ENCODE peak calls at places on chromosomes 1 and 21, in six cellular contexts. One of them, this sample, is unnamed.

GRCh38 chr1:145977016-145977415 is 12.5 kb downstream of the POLR3GL start:
- DNase-seq in activated CD8-positive, alpha-beta T cell treated with anti-CD3 and anti-CD28 coated beads, Interleukin-2, amount 10 ng/mL, durations not matched to agents 7 days and 5 days: no peak
- DNase-seq in GM04503: no peak
- DNase-seq in stimulated activated CD4-positive, alpha-beta T cell treated with anti-CD3 and anti-CD28 coated beads, Interleukin-1b, Interleukin-23, amount 100 ng/mL, for 1 hour: no peak
- DNase-seq in RCC 7860: no peak
- DNase-seq in H7: no peak
- DNase-seq in this sample: no peak

GRCh38 chr1:172951728-172952365 is 98.9 kb downstream of the TNFSF18 start:
- DNase-seq in activated CD8-positive, alpha-beta T cell treated with anti-CD3 and anti-CD28 coated beads, Interleukin-2, amount 10 ng/mL, durations not matched to agents 7 days and 5 days: no peak
- DNase-seq in GM04503: peak
- DNase-seq in stimulated activated CD4-positive, alpha-beta T cell treated with anti-CD3 and anti-CD28 coated beads, Interleukin-1b, Interleukin-23, amount 100 ng/mL, for 1 hour: no peak
- DNase-seq in RCC 7860: no peak
- DNase-seq in H7: no peak
- DNase-seq in this sample: no peak

GRCh38 chr1:159474926-159475325 is 35.4 kb downstream of the OR10J1 start:
- DNase-seq in activated CD8-positive, alpha-beta T cell treated with anti-CD3 and anti-CD28 coated beads, Interleukin-2, amount 10 ng/mL, durations not matched to agents 7 days and 5 days: no peak
- DNase-seq in GM04503: no peak
- DNase-seq in stimulated activated CD4-positive, alpha-beta T cell treated with anti-CD3 and anti-CD28 coated beads, Interleukin-1b, Interleukin-23, amount 100 ng/mL, for 1 hour: no peak
- DNase-seq in RCC 7860: no peak
- DNase-seq in H7: no peak
- DNase-seq in this sample: no peak

GRCh38 chr1:27071049-27071416 is 58.4 kb upstream of the TENT5B start:
- DNase-seq in activated CD8-positive, alpha-beta T cell treated with anti-CD3 and anti-CD28 coated beads, Interleukin-2, amount 10 ng/mL, durations not matched to agents 7 days and 5 days: no peak
- DNase-seq in GM04503: peak
- DNase-seq in stimulated activated CD4-positive, alpha-beta T cell treated with anti-CD3 and anti-CD28 coated beads, Interleukin-1b, Interleukin-23, amount 100 ng/mL, for 1 hour: no peak
- DNase-seq in RCC 7860: no peak
- DNase-seq in H7: peak
- DNase-seq in this sample: peak

GRCh38 chr1:31615414-31615813 is 2.1 kb upstream of the HCRTR1 start:
- DNase-seq in activated CD8-positive, alpha-beta T cell treated with anti-CD3 and anti-CD28 coated beads, Interleukin-2, amount 10 ng/mL, durations not matched to agents 7 days and 5 days: no peak
- DNase-seq in GM04503: no peak
- DNase-seq in stimulated activated CD4-positive, alpha-beta T cell treated with anti-CD3 and anti-CD28 coated beads, Interleukin-1b, Interleukin-23, amount 100 ng/mL, for 1 hour: no peak
- DNase-seq in RCC 7860: no peak
- DNase-seq in H7: no peak
- DNase-seq in this sample: no peak

GRCh38 chr1:240001177-240001740 is 90.4 kb upstream of the FMN2 start:
- DNase-seq in activated CD8-positive, alpha-beta T cell treated with anti-CD3 and anti-CD28 coated beads, Interleukin-2, amount 10 ng/mL, durations not matched to agents 7 days and 5 days: no peak
- DNase-seq in GM04503: no peak
- DNase-seq in stimulated activated CD4-positive, alpha-beta T cell treated with anti-CD3 and anti-CD28 coated beads, Interleukin-1b, Interleukin-23, amount 100 ng/mL, for 1 hour: no peak
- DNase-seq in RCC 7860: no peak
- DNase-seq in H7: no peak
- DNase-seq in this sample: no peak

GRCh38 chr21:43899307-43900077 is 34.5 kb downstream of the AGPAT3 start:
- DNase-seq in activated CD8-positive, alpha-beta T cell treated with anti-CD3 and anti-CD28 coated beads, Interleukin-2, amount 10 ng/mL, durations not matched to agents 7 days and 5 days: no peak
- DNase-seq in GM04503: no peak
- DNase-seq in stimulated activated CD4-positive, alpha-beta T cell treated with anti-CD3 and anti-CD28 coated beads, Interleukin-1b, Interleukin-23, amount 100 ng/mL, for 1 hour: no peak
- DNase-seq in RCC 7860: no peak
- DNase-seq in H7: peak
- DNase-seq in this sample: no peak

GRCh38 chr21:45306832-45307571 is 19.3 kb upstream of the POFUT2 start:
- DNase-seq in activated CD8-positive, alpha-beta T cell treated with anti-CD3 and anti-CD28 coated beads, Interleukin-2, amount 10 ng/mL, durations not matched to agents 7 days and 5 days: no peak
- DNase-seq in GM04503: no peak
- DNase-seq in stimulated activated CD4-positive, alpha-beta T cell treated with anti-CD3 and anti-CD28 coated beads, Interleukin-1b, Interleukin-23, amount 100 ng/mL, for 1 hour: no peak
- DNase-seq in RCC 7860: no peak
- DNase-seq in H7: peak
- DNase-seq in this sample: no peak

GRCh38 chr1:29629401-29629800 is 393.1 kb downstream of the PTPRU start:
- DNase-seq in activated CD8-positive, alpha-beta T cell treated with anti-CD3 and anti-CD28 coated beads, Interleukin-2, amount 10 ng/mL, durations not matched to agents 7 days and 5 days: peak
- DNase-seq in GM04503: no peak
- DNase-seq in stimulated activated CD4-positive, alpha-beta T cell treated with anti-CD3 and anti-CD28 coated beads, Interleukin-1b, Interleukin-23, amount 100 ng/mL, for 1 hour: no peak
- DNase-seq in RCC 7860: no peak
- DNase-seq in H7: no peak
- DNase-seq in this sample: no peak

GRCh38 chr1:28577052-28577678 is 14.9 kb upstream of the RAB42 start:
- DNase-seq in activated CD8-positive, alpha-beta T cell treated with anti-CD3 and anti-CD28 coated beads, Interleukin-2, amount 10 ng/mL, durations not matched to agents 7 days and 5 days: no peak
- DNase-seq in GM04503: no peak
- DNase-seq in stimulated activated CD4-positive, alpha-beta T cell treated with anti-CD3 and anti-CD28 coated beads, Interleukin-1b, Interleukin-23, amount 100 ng/mL, for 1 hour: no peak
- DNase-seq in RCC 7860: peak
- DNase-seq in H7: peak
- DNase-seq in this sample: peak

GRCh38 chr1:85494957-85495266 is 30.0 kb upstream of the DDAH1 start:
- DNase-seq in activated CD8-positive, alpha-beta T cell treated with anti-CD3 and anti-CD28 coated beads, Interleukin-2, amount 10 ng/mL, durations not matched to agents 7 days and 5 days: no peak
- DNase-seq in GM04503: no peak
- DNase-seq in stimulated activated CD4-positive, alpha-beta T cell treated with anti-CD3 and anti-CD28 coated beads, Interleukin-1b, Interleukin-23, amount 100 ng/mL, for 1 hour: no peak
- DNase-seq in RCC 7860: peak
- DNase-seq in H7: no peak
- DNase-seq in this sample: peak

GRCh38 chr1:111592389-111593361 is 26.9 kb upstream of the RAP1A start:
- DNase-seq in activated CD8-positive, alpha-beta T cell treated with anti-CD3 and anti-CD28 coated beads, Interleukin-2, amount 10 ng/mL, durations not matched to agents 7 days and 5 days: peak
- DNase-seq in GM04503: peak
- DNase-seq in stimulated activated CD4-positive, alpha-beta T cell treated with anti-CD3 and anti-CD28 coated beads, Interleukin-1b, Interleukin-23, amount 100 ng/mL, for 1 hour: peak
- DNase-seq in RCC 7860: peak
- DNase-seq in H7: peak
- DNase-seq in this sample: peak

GRCh38 chr1:29452463-29453230 is 216.3 kb downstream of the PTPRU start:
- DNase-seq in activated CD8-positive, alpha-beta T cell treated with anti-CD3 and anti-CD28 coated beads, Interleukin-2, amount 10 ng/mL, durations not matched to agents 7 days and 5 days: no peak
- DNase-seq in GM04503: no peak
- DNase-seq in stimulated activated CD4-positive, alpha-beta T cell treated with anti-CD3 and anti-CD28 coated beads, Interleukin-1b, Interleukin-23, amount 100 ng/mL, for 1 hour: no peak
- DNase-seq in RCC 7860: no peak
- DNase-seq in H7: peak
- DNase-seq in this sample: no peak

GRCh38 chr21:46083271-46084040 is 14.5 kb upstream of the COL6A2 start:
- DNase-seq in activated CD8-positive, alpha-beta T cell treated with anti-CD3 and anti-CD28 coated beads, Interleukin-2, amount 10 ng/mL, durations not matched to agents 7 days and 5 days: no peak
- DNase-seq in GM04503: peak
- DNase-seq in stimulated activated CD4-positive, alpha-beta T cell treated with anti-CD3 and anti-CD28 coated beads, Interleukin-1b, Interleukin-23, amount 100 ng/mL, for 1 hour: no peak
- DNase-seq in RCC 7860: no peak
- DNase-seq in H7: peak
- DNase-seq in this sample: no peak

GRCh38 chr21:17461014-17461413 is 51.8 kb upstream of the CXADR start:
- DNase-seq in activated CD8-positive, alpha-beta T cell treated with anti-CD3 and anti-CD28 coated beads, Interleukin-2, amount 10 ng/mL, durations not matched to agents 7 days and 5 days: no peak
- DNase-seq in GM04503: peak
- DNase-seq in stimulated activated CD4-positive, alpha-beta T cell treated with anti-CD3 and anti-CD28 coated beads, Interleukin-1b, Interleukin-23, amount 100 ng/mL, for 1 hour: no peak
- DNase-seq in RCC 7860: no peak
- DNase-seq in H7: no peak
- DNase-seq in this sample: no peak

GRCh38 chr1:58986996-58987767 is 203.3 kb upstream of the JUN start:
- DNase-seq in activated CD8-positive, alpha-beta T cell treated with anti-CD3 and anti-CD28 coated beads, Interleukin-2, amount 10 ng/mL, durations not matched to agents 7 days and 5 days: peak
- DNase-seq in GM04503: no peak
- DNase-seq in stimulated activated CD4-positive, alpha-beta T cell treated with anti-CD3 and anti-CD28 coated beads, Interleukin-1b, Interleukin-23, amount 100 ng/mL, for 1 hour: no peak
- DNase-seq in RCC 7860: no peak
- DNase-seq in H7: no peak
- DNase-seq in this sample: no peak

GRCh38 chr1:156741613-156741983 is 710 bp upstream of the MRPL24 start:
- DNase-seq in activated CD8-positive, alpha-beta T cell treated with anti-CD3 and anti-CD28 coated beads, Interleukin-2, amount 10 ng/mL, durations not matched to agents 7 days and 5 days: no peak
- DNase-seq in GM04503: no peak
- DNase-seq in stimulated activated CD4-positive, alpha-beta T cell treated with anti-CD3 and anti-CD28 coated beads, Interleukin-1b, Interleukin-23, amount 100 ng/mL, for 1 hour: no peak
- DNase-seq in RCC 7860: no peak
- DNase-seq in H7: no peak
- DNase-seq in this sample: no peak

GRCh38 chr1:170682159-170682558 is 18.2 kb downstream of the PRRX1 start:
- DNase-seq in activated CD8-positive, alpha-beta T cell treated with anti-CD3 and anti-CD28 coated beads, Interleukin-2, amount 10 ng/mL, durations not matched to agents 7 days and 5 days: no peak
- DNase-seq in GM04503: no peak
- DNase-seq in stimulated activated CD4-positive, alpha-beta T cell treated with anti-CD3 and anti-CD28 coated beads, Interleukin-1b, Interleukin-23, amount 100 ng/mL, for 1 hour: no peak
- DNase-seq in RCC 7860: no peak
- DNase-seq in H7: no peak
- DNase-seq in this sample: no peak

GRCh38 chr1:192609110-192610079 is 26.6 kb upstream of the RGS13 start:
- DNase-seq in activated CD8-positive, alpha-beta T cell treated with anti-CD3 and anti-CD28 coated beads, Interleukin-2, amount 10 ng/mL, durations not matched to agents 7 days and 5 days: peak
- DNase-seq in GM04503: no peak
- DNase-seq in stimulated activated CD4-positive, alpha-beta T cell treated with anti-CD3 and anti-CD28 coated beads, Interleukin-1b, Interleukin-23, amount 100 ng/mL, for 1 hour: peak
- DNase-seq in RCC 7860: no peak
- DNase-seq in H7: no peak
- DNase-seq in this sample: no peak

GRCh38 chr1:80533775-80534314 is 1266.9 kb upstream of the ADGRL2 start:
- DNase-seq in activated CD8-positive, alpha-beta T cell treated with anti-CD3 and anti-CD28 coated beads, Interleukin-2, amount 10 ng/mL, durations not matched to agents 7 days and 5 days: no peak
- DNase-seq in GM04503: no peak
- DNase-seq in stimulated activated CD4-positive, alpha-beta T cell treated with anti-CD3 and anti-CD28 coated beads, Interleukin-1b, Interleukin-23, amount 100 ng/mL, for 1 hour: no peak
- DNase-seq in RCC 7860: no peak
- DNase-seq in H7: no peak
- DNase-seq in this sample: peak

GRCh38 chr1:31531177-31532000 is 44.9 kb upstream of the TINAGL1 start:
- DNase-seq in activated CD8-positive, alpha-beta T cell treated with anti-CD3 and anti-CD28 coated beads, Interleukin-2, amount 10 ng/mL, durations not matched to agents 7 days and 5 days: no peak
- DNase-seq in GM04503: peak
- DNase-seq in stimulated activated CD4-positive, alpha-beta T cell treated with anti-CD3 and anti-CD28 coated beads, Interleukin-1b, Interleukin-23, amount 100 ng/mL, for 1 hour: no peak
- DNase-seq in RCC 7860: no peak
- DNase-seq in H7: no peak
- DNase-seq in this sample: no peak

This sample was measured in GM23338.